ENCODE peak calls at places on chromosomes 3 and 15, in five cellular contexts. X, W, P, L and B are unnamed samples.

GRCh38 chr3:45321607-45322391 is 66.6 kb upstream of the LARS2 start:
- DNase-seq in X (no peak), W (no peak), P (no peak), L (no peak), B (no peak)

GRCh38 chr15:69393831-69394491 is 20.2 kb upstream of the KIF23 start:
- DNase-seq in X (no peak), W (no peak), P (no peak), L (no peak), B (no peak)

GRCh38 chr3:99699841-99700240 is 61.4 kb downstream of the COL8A1 start:
- DNase-seq in X (no peak), W (no peak), P (no peak), L (no peak), B (no peak)

GRCh38 chr3:24503499-24504176 is 9.0 kb upstream of the THRB start:
- DNase-seq in X (no peak), W (no peak), P (no peak), L (no peak), B (no peak)

GRCh38 chr3:174097686-174098085 is 700.1 kb downstream of the NLGN1 start:
- DNase-seq in X (no peak), W (no peak), P (no peak), L (no peak), B (no peak)

GRCh38 chr3:13452490-13453335 is 27.4 kb upstream of the HDAC11 start:
- DNase-seq in X (peak; percentile 52), W (no peak), P (peak; percentile 24), L (no peak), B (peak; percentile 51)

GRCh38 chr3:126837773-126838172 is 133.7 kb downstream of the CHCHD6 start:
- DNase-seq in X (no peak), W (no peak), P (no peak), L (no peak), B (no peak)

GRCh38 chr3:184426691-184427141 is 46.9 kb downstream of the CHRD start:
- DNase-seq in X (no peak), W (no peak), P (no peak), L (no peak), B (no peak)

GRCh38 chr15:45110256-45110820 is 3.6 kb downstream of the DUOX2 start:
- DNase-seq in X (no peak), W (no peak), P (no peak), L (no peak), B (no peak)

GRCh38 chr3:160837394-160837975 is 81.5 kb downstream of the PPM1L start:
- DNase-seq in X (peak; percentile 34), W (no peak), P (peak; percentile 21), L (no peak), B (no peak)

GRCh38 chr3:147424325-147424910 is 15.3 kb downstream of the ZIC1 start:
- DNase-seq in X (no peak), W (peak; percentile 42), P (no peak), L (no peak), B (no peak)

GRCh38 chr3:175751089-175751488 is 892.0 kb downstream of the NAALADL2 start:
- DNase-seq in X (no peak), W (no peak), P (no peak), L (no peak), B (no peak)

GRCh38 chr15:54815546-54815945 is 381.2 kb downstream of the RSL24D1 start:
- DNase-seq in X (peak; percentile 2), W (no peak), P (no peak), L (no peak), B (no peak)

GRCh38 chr3:190621971-190622370 is 108.1 kb downstream of the IL1RAP start:
- DNase-seq in X (no peak), W (no peak), P (no peak), L (no peak), B (no peak)

GRCh38 chr3:145857956-145858355 is 303.0 kb downstream of the PLOD2 start:
- DNase-seq in X (no peak), W (no peak), P (no peak), L (no peak), B (no peak)

GRCh38 chr3:110165344-110165743 is 828.0 kb upstream of the DPPA4 start:
- DNase-seq in X (no peak), W (no peak), P (no peak), L (no peak), B (no peak)

GRCh38 chr3:42936157-42936981 is 30.4 kb downstream of the ZNF662 start:
- DNase-seq in X (no peak), W (no peak), P (no peak), L (no peak), B (no peak)

GRCh38 chr3:159766563-159767185 is 222.0 kb upstream of the IL12A start:
- DNase-seq in X (no peak), W (no peak), P (no peak), L (no peak), B (no peak)

GRCh38 chr3:69080233-69080644 is at the start of gene UBA3:
- DNase-seq in X (peak; percentile 90), W (peak; percentile 77), P (peak; percentile 95), L (peak; percentile 88), B (no peak)

GRCh38 chr15:27237319-27237939 is 266.4 kb downstream of the GABRG3 start:
- DNase-seq in X (no peak), W (no peak), P (no peak), L (no peak), B (no peak)

GRCh38 chr3:139202226-139202958 is 141.4 kb upstream of the MRPS22 start:
- DNase-seq in X (peak; percentile 42), W (peak; percentile 33), P (no peak), L (no peak), B (peak; percentile 10)

GRCh38 chr15:83310521-83311456 is 26.3 kb upstream of the BNC1 start:
- DNase-seq in X (no peak), W (no peak), P (no peak), L (no peak), B (no peak)

GRCh38 chr15:28901987-28902745 is 16.4 kb downstream of the APBA2 start:
- DNase-seq in X (no peak), W (no peak), P (no peak), L (no peak), B (no peak)